ENCODE peak calls at places on chromosome 7, in four cellular contexts. One of them, this sample, is unnamed.

GRCh38 chr7:135597926-135598305 is 40.2 kb downstream of the NUP205 start:
- DNase-seq in NB4: no peak
- DNase-seq in hepatocyte: no peak
- DNase-seq in DND-41: no peak
- DNase-seq in this sample: no peak

GRCh38 chr7:74083928-74084721 is 521 bp downstream of the LIMK1 start:
- DNase-seq in hepatocyte: peak
- DNase-seq in NB4: peak
- DNase-seq in DND-41: peak
- DNase-seq in this sample: no peak

GRCh38 chr7:1608318-1608717 is 38.5 kb upstream of the PSMG3 start:
- DNase-seq in DND-41: no peak
- DNase-seq in hepatocyte: no peak
- DNase-seq in NB4: no peak
- DNase-seq in this sample: no peak

GRCh38 chr7:96204601-96205000 is 117.3 kb downstream of the SLC25A13 start:
- DNase-seq in hepatocyte: no peak
- DNase-seq in NB4: no peak
- DNase-seq in DND-41: no peak
- DNase-seq in this sample: no peak

GRCh38 chr7:75638607-75639070 is 100.1 kb downstream of the HIP1 start:
- DNase-seq in DND-41: no peak
- DNase-seq in hepatocyte: peak
- DNase-seq in NB4: no peak
- DNase-seq in this sample: no peak

GRCh38 chr7:16062269-16062668 is 359.1 kb downstream of the CRPPA start:
- DNase-seq in hepatocyte: no peak
- DNase-seq in NB4: no peak
- DNase-seq in DND-41: no peak
- DNase-seq in this sample: no peak

GRCh38 chr7:102944241-102944640 is 31.4 kb downstream of the LRRC17 start:
- DNase-seq in hepatocyte: no peak
- DNase-seq in NB4: no peak
- DNase-seq in DND-41: no peak
- DNase-seq in this sample: no peak

GRCh38 chr7:2521952-2522591 is 2.5 kb downstream of the LFNG start:
- DNase-seq in NB4: peak
- DNase-seq in hepatocyte: no peak
- DNase-seq in DND-41: peak
- DNase-seq in this sample: peak

GRCh38 chr7:77831481-77831880 is 32.9 kb downstream of the PHTF2 start:
- DNase-seq in DND-41: no peak
- DNase-seq in NB4: no peak
- DNase-seq in hepatocyte: no peak
- DNase-seq in this sample: no peak

GRCh38 chr7:29401827-29402226 is 161.8 kb upstream of the PRR15 start:
- DNase-seq in DND-41: no peak
- DNase-seq in hepatocyte: no peak
- DNase-seq in NB4: no peak
- DNase-seq in this sample: no peak

GRCh38 chr7:151761256-151761655 is 115.7 kb downstream of the PRKAG2 start:
- DNase-seq in hepatocyte: no peak
- DNase-seq in NB4: peak
- DNase-seq in DND-41: no peak
- DNase-seq in this sample: no peak

GRCh38 chr7:27723086-27723485 is 16.9 kb upstream of the TAX1BP1 start:
- DNase-seq in DND-41: no peak
- DNase-seq in NB4: peak
- DNase-seq in hepatocyte: no peak
- DNase-seq in this sample: peak

GRCh38 chr7:104794154-104794553 is 219.9 kb upstream of the KMT2E start:
- DNase-seq in DND-41: no peak
- DNase-seq in NB4: no peak
- DNase-seq in hepatocyte: no peak
- DNase-seq in this sample: no peak

GRCh38 chr7:87797798-87798403 is 78.3 kb downstream of the SLC25A40 start:
- DNase-seq in NB4: peak
- DNase-seq in DND-41: peak
- DNase-seq in hepatocyte: peak
- DNase-seq in this sample: peak

GRCh38 chr7:85695041-85695990 is 508.5 kb upstream of the SEMA3D start:
- DNase-seq in DND-41: no peak
- DNase-seq in NB4: no peak
- DNase-seq in hepatocyte: peak
- DNase-seq in this sample: no peak

GRCh38 chr7:6227294-6227846 is 45.1 kb downstream of the CYTH3 start:
- DNase-seq in NB4: no peak
- DNase-seq in hepatocyte: peak
- DNase-seq in DND-41: no peak
- DNase-seq in this sample: no peak

GRCh38 chr7:37341033-37341630 is 107.5 kb downstream of the ELMO1 start:
- DNase-seq in DND-41: no peak
- DNase-seq in hepatocyte: no peak
- DNase-seq in NB4: peak
- DNase-seq in this sample: no peak

GRCh38 chr7:23938937-23939552 is 229.0 kb downstream of the STK31 start:
- DNase-seq in DND-41: peak
- DNase-seq in NB4: peak
- DNase-seq in hepatocyte: peak
- DNase-seq in this sample: peak

GRCh38 chr7:8371742-8372141 is 61.7 kb upstream of the NXPH1 start:
- DNase-seq in hepatocyte: no peak
- DNase-seq in NB4: no peak
- DNase-seq in DND-41: no peak
- DNase-seq in this sample: no peak

GRCh38 chr7:137848095-137848494 is 1.3 kb upstream of the DGKI start:
- DNase-seq in hepatocyte: no peak
- DNase-seq in DND-41: no peak
- DNase-seq in NB4: no peak
- DNase-seq in this sample: no peak

GRCh38 chr7:137844690-137845425 is 1.9 kb downstream of the DGKI start:
- DNase-seq in NB4: no peak
- DNase-seq in DND-41: no peak
- DNase-seq in hepatocyte: no peak
- DNase-seq in this sample: no peak

GRCh38 chr7:137850586-137850985 is 3.8 kb upstream of the DGKI start:
- DNase-seq in hepatocyte: no peak
- DNase-seq in DND-41: no peak
- DNase-seq in NB4: no peak
- DNase-seq in this sample: no peak

GRCh38 chr7:137847418-137848050 is 760 bp upstream of the DGKI start:
- DNase-seq in hepatocyte: peak
- DNase-seq in NB4: no peak
- DNase-seq in DND-41: no peak
- DNase-seq in this sample: no peak

DNA sequence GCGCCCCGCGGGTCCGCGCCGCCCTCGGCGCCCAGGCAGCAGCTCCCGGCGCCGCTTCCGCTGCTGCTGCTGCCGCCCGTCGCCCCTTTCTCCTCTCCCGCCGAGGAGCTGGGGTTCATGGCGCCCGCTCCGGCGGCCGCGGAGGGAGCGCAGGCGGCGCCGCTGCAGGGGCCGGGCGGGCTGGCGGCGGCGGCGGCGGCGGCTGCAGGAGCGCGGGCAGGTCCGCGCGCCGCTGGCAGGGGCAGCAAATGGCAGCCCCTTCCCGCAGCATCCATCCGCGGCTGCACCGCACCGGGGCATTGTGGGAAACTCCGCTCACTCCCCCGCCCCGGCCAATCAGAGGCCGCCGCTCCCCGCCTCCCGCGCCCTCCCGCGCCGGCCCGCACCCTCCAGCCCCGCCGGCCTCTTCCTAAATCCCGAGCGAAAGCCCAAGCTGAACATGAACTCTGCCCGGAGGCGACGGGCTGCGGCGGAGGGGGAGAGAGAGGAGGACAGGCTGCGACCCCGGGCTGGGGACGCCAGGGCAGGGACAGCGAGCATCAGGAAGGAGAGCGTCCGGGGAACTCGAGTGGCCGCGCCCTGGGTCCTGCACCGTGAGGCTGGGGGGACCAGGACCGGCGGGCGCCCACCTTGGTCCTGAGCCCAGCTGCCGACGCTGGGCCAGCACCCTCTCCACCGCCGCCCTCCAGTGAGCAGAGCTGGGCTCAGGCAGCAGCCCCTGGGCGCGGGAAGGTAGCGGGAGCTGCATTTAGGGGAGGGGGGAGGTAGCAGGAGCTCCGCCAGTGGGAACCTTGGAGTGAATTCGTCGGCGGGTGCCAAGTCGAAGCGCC is at the start of gene DGKI:
- DNase-seq in DND-41: no peak
- DNase-seq in NB4: no peak
- DNase-seq in hepatocyte: peak
- DNase-seq in this sample: no peak
- H3K4me3 ChIP-seq in DND-41: no peak
- H3K4me3 ChIP-seq in NB4: no peak
- H3K4me3 ChIP-seq in hepatocyte: peak
- H3K4me3 ChIP-seq in this sample: no peak

DNA sequence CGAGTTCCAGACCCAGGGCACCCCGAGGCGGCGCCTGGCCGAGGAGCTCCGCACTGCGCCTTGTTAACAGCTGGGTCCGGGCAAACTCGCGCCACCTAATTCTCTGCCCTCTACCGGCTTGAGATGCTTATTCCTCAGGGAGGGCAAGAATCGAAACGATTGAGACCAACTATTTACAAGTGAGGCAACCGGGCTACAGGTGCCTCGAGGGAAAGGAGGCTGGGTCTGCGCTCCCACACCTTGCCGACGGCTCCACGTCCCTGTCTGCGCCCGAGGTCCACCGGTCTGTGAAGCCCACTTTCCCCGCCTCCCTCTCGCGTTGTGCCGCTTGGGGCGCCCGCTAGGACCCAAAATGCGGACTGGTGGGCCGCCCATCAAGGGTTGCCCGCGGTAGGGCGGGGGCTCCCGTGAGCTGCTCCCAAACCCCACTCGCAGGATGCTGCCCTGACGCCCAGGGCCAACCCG is 527 bp downstream of the AKR1B1 start:
- DNase-seq in NB4: peak
- DNase-seq in hepatocyte: peak
- DNase-seq in DND-41: peak
- DNase-seq in this sample: peak
- H3K4me3 ChIP-seq in NB4: peak
- H3K4me3 ChIP-seq in hepatocyte: peak
- H3K4me3 ChIP-seq in DND-41: peak
- H3K4me3 ChIP-seq in this sample: peak

GRCh38 chr7:157689269-157690057 is 352.7 kb downstream of the DNAJB6 start:
- DNase-seq in hepatocyte: no peak
- DNase-seq in DND-41: no peak
- DNase-seq in NB4: peak
- DNase-seq in this sample: no peak
- H3K4me3 ChIP-seq in hepatocyte: no peak
- H3K4me3 ChIP-seq in DND-41: peak
- H3K4me3 ChIP-seq in NB4: peak
- H3K4me3 ChIP-seq in this sample: peak

GRCh38 chr7:157613575-157614322 is 276.9 kb downstream of the DNAJB6 start:
- DNase-seq in DND-41: no peak
- DNase-seq in hepatocyte: no peak
- DNase-seq in NB4: peak
- DNase-seq in this sample: no peak
- H3K4me3 ChIP-seq in DND-41: no peak
- H3K4me3 ChIP-seq in hepatocyte: no peak
- H3K4me3 ChIP-seq in NB4: peak
- H3K4me3 ChIP-seq in this sample: no peak

DNA sequence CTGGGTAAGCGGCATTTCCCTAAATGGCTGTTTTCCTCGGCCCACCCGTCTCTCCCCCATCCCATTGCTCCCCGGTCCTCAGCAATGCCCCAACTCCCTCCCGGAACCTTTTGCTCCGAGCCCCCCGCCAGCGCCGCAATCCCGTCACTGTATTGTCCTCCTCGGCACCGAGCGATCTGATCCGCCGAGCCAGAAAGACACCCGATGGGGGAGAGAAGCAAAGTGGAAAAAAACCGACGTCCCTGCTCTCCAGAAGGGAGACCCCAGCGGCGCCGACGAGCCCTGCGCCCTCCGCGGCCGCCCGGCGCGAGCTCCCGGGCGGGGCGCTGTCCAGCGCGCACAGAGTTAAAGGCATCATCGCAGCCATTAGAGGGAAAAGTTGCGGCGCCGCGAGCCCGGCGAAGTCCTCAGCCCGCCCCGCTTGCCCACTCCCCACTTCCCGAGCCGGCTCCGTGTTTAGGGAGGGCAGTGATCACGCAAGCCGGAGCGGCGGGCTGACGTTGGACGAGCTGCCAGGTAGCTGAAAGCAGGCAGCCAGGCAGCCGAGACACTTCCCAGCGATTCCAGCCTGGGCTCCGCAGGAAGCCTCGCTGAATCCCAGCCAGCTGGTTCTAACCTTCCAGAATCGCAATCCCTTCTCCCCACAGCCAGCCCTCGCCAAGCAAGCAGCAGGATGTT is at the start of gene VSTM2A:
- DNase-seq in DND-41: no peak
- DNase-seq in hepatocyte: peak
- DNase-seq in NB4: no peak
- DNase-seq in this sample: no peak
- H3K4me3 ChIP-seq in DND-41: no peak
- H3K4me3 ChIP-seq in hepatocyte: peak
- H3K4me3 ChIP-seq in NB4: no peak
- H3K4me3 ChIP-seq in this sample: no peak